ENCODE peak calls at places on chromosomes 13 and 19, in eight cellular contexts. P is CD4-positive, alpha-beta T cell; C is IMR-90; W is NB4; B is transverse colon; T is HFF-Myc; I is mucosa of descending colon; E is neural progenitor cell. A is an unnamed sample.

GRCh38 chr19:55099557-55100506 is 17.6 kb downstream of the PPP1R12C start:
- DNase-seq in P (no peak), C (no peak), B (no peak), E (peak), W (no peak), T (no peak), I (peak), A (peak)

GRCh38 chr19:3335431-3336350 is 30.7 kb upstream of the NFIC start:
- DNase-seq in P (no peak), W (no peak), E (no peak), T (no peak), B (peak), I (peak), C (peak), A (no peak)

GRCh38 chr19:21256722-21257121 is 72.5 kb downstream of the ZNF708 start:
- DNase-seq in T (no peak), W (peak), C (peak), P (no peak), E (peak), I (no peak), B (no peak), A (no peak)

GRCh38 chr13:44404261-44405139 is 30.9 kb downstream of the SERP2 start:
- DNase-seq in C (no peak), P (no peak), T (no peak), E (peak), B (peak), I (no peak), W (no peak), A (no peak)

GRCh38 chr19:10363789-10364281 is 16.5 kb downstream of the TYK2 start:
- DNase-seq in W (peak), I (no peak), C (no peak), T (no peak), P (no peak), E (no peak), B (no peak), A (no peak)

GRCh38 chr13:112467236-112467635 is 91.1 kb downstream of the SPACA7 start:
- DNase-seq in B (no peak), I (peak), P (no peak), E (no peak), C (no peak), T (no peak), W (no peak), A (no peak)

GRCh38 chr13:64289702-64290101 is 2874.1 kb upstream of the PCDH20 start:
- DNase-seq in P (no peak), I (no peak), W (no peak), E (no peak), C (no peak), T (no peak), B (no peak), A (no peak)

GRCh38 chr13:107675847-107676550 is 539.3 kb downstream of the LIG4 start:
- DNase-seq in T (no peak), P (no peak), B (no peak), E (no peak), I (no peak), W (no peak), C (no peak), A (no peak)

GRCh38 chr19:17611462-17612244 is 56.2 kb downstream of the COLGALT1 start:
- DNase-seq in I (no peak), C (no peak), E (no peak), W (no peak), B (no peak), P (no peak), T (no peak), A (no peak)

GRCh38 chr13:39855236-39855635 is 199.8 kb downstream of the COG6 start:
- DNase-seq in B (no peak), I (no peak), E (no peak), P (no peak), C (no peak), T (no peak), W (no peak), A (no peak)

GRCh38 chr13:44313674-44314073 is 60.0 kb upstream of the SERP2 start:
- DNase-seq in T (peak), I (no peak), B (no peak), P (no peak), C (peak), W (peak), E (no peak), A (peak)

GRCh38 chr19:16673226-16673625 is 12.3 kb downstream of the TMEM38A start:
- DNase-seq in E (no peak), P (no peak), C (no peak), I (no peak), W (peak), T (no peak), B (no peak), A (no peak)

GRCh38 chr19:34838248-34838647 is 65.2 kb upstream of the ZNF599 start:
- DNase-seq in B (no peak), I (no peak), C (no peak), E (peak), W (peak), T (no peak), P (no peak), A (no peak)

GRCh38 chr13:29925457-29925856 is 75.0 kb upstream of the UBL3 start:
- DNase-seq in W (peak), E (no peak), P (no peak), B (peak), I (no peak), C (peak), T (no peak), A (peak)

GRCh38 chr19:12187625-12188024 is 24.7 kb downstream of the ZNF136 start:
- DNase-seq in B (no peak), T (no peak), C (no peak), I (no peak), P (no peak), E (no peak), W (no peak), A (no peak)

GRCh38 chr19:47619763-47620162 is 10.8 kb downstream of the BICRA start:
- DNase-seq in T (no peak), P (no peak), E (peak), B (no peak), C (peak), I (no peak), W (no peak), A (no peak)

GRCh38 chr19:1520203-1520780 is 3.6 kb upstream of the PLK5 start:
- DNase-seq in T (no peak), I (no peak), E (no peak), W (peak), C (no peak), B (no peak), P (no peak), A (peak)

GRCh38 chr13:42017264-42017663 is 31.2 kb upstream of the DGKH start:
- DNase-seq in B (no peak), C (no peak), T (no peak), P (no peak), E (no peak), W (no peak), I (no peak), A (no peak)

GRCh38 chr13:28494861-28495585 is at the start of gene FLT1:
- DNase-seq in P (peak), C (peak), E (peak), T (no peak), B (no peak), I (peak), W (peak), A (peak)

GRCh38 chr19:49932731-49933131 is 3.4 kb upstream of the NUP62 start:
- DNase-seq in E (no peak), P (peak), W (no peak), C (no peak), T (no peak), I (peak), B (no peak), A (no peak)

GRCh38 chr13:110841846-110842245 is 73.0 kb downstream of the ANKRD10 start:
- DNase-seq in E (no peak), P (no peak), I (no peak), W (no peak), T (no peak), B (no peak), C (peak), A (no peak)

GRCh38 chr13:70568571-70568970 is 460.3 kb upstream of the KLHL1 start:
- DNase-seq in P (no peak), C (peak), E (peak), I (no peak), W (peak), T (no peak), B (no peak), A (no peak)

GRCh38 chr19:33811736-33812387 is 15.2 kb downstream of the KCTD15 start:
- DNase-seq in I (no peak), C (peak), T (no peak), P (no peak), E (no peak), W (peak), B (no peak), A (no peak)

GRCh38 chr13:74132768-74133656 is 1.2 kb downstream of the KLF12 start:
- DNase-seq in P (peak), E (peak), W (no peak), B (peak), C (peak), T (no peak), I (peak), A (no peak)

GRCh38 chr13:32035701-32036100 is 4.1 kb downstream of the FRY start:
- DNase-seq in C (no peak), P (no peak), W (no peak), T (no peak), I (no peak), E (no peak), B (no peak), A (no peak)

GRCh38 chr13:112010714-112011113 is 56.2 kb upstream of the SOX1 start:
- DNase-seq in B (no peak), P (no peak), W (no peak), I (no peak), T (no peak), C (no peak), E (no peak), A (no peak)

GRCh38 chr19:3514930-3515329 is 8.8 kb downstream of the FZR1 start:
- DNase-seq in W (no peak), C (peak), P (no peak), E (no peak), T (no peak), I (no peak), B (no peak), A (no peak)

GRCh38 chr19:7928741-7929701 is 3.1 kb upstream of the CTXN1 start:
- DNase-seq in B (no peak), C (peak), I (peak), W (peak), E (peak), P (peak), T (peak), A (peak)

GRCh38 chr19:45953676-45954075 is 20.0 kb downstream of the NOVA2 start:
- DNase-seq in T (no peak), P (no peak), I (no peak), B (no peak), E (no peak), W (no peak), C (no peak), A (no peak)
- TF ChIP-seq CTCF in T (no peak), P (no peak), I (no peak), B (no peak), E (no peak), W (no peak), C (no peak), A (no peak)

GRCh38 chr13:104534847-104535246 is 1468.6 kb upstream of the SLC10A2 start:
- DNase-seq in P (no peak), E (peak), T (no peak), W (peak), B (no peak), C (no peak), I (no peak), A (no peak)
- TF ChIP-seq CTCF in P (no peak), E (peak), T (no peak), W (peak), B (no peak), C (no peak), I (no peak), A (no peak)

GRCh38 chr19:40570313-40571004 is 6.2 kb upstream of the SHKBP1 start:
- DNase-seq in T (peak), B (peak), E (peak), I (peak), C (peak), W (peak), P (peak), A (peak)
- TF ChIP-seq CTCF in T (no peak), B (no peak), E (no peak), I (no peak), C (no peak), W (no peak), P (no peak), A (no peak)

DNA sequence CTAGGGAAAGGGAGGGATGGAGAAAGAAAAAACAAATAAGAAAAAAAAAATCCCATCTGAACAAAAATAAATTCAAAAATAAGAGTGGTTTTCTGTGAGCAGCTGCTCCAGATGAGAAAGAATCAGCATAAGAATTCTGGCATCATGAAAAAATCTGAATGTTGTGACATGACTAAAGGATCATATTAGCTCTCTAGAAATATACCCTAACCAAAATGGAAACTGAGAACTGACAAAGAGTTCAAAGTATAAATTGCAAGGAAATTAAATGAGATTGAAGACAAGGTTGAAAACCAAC is 579.0 kb downstream of the UQCRFS1 start:
- DNase-seq in C (no peak), E (no peak), W (no peak), T (no peak), P (no peak), I (no peak), B (no peak), A (no peak)
- TF ChIP-seq CTCF in C (no peak), E (no peak), W (no peak), T (no peak), P (no peak), I (no peak), B (no peak), A (no peak)

GRCh38 chr13:113804017-113804702 is 45.1 kb downstream of the TMEM255B start:
- DNase-seq in E (no peak), B (no peak), T (no peak), C (no peak), P (no peak), I (no peak), W (no peak), A (no peak)

GRCh38 chr13:113806104-113806471 is 47.1 kb downstream of the TMEM255B start:
- DNase-seq in B (no peak), W (no peak), C (no peak), E (no peak), I (peak), P (no peak), T (no peak), A (no peak)

GRCh38 chr13:113803409-113804016 is 44.5 kb downstream of the TMEM255B start:
- DNase-seq in B (no peak), E (no peak), I (peak), T (no peak), W (no peak), C (no peak), P (no peak), A (no peak)

GRCh38 chr13:113805431-113806103 is 46.5 kb downstream of the TMEM255B start:
- DNase-seq in T (no peak), I (no peak), E (no peak), C (no peak), W (no peak), P (no peak), B (no peak), A (no peak)

GRCh38 chr13:113804703-113805430 is 45.8 kb downstream of the TMEM255B start:
- DNase-seq in W (no peak), T (no peak), C (no peak), P (no peak), E (no peak), I (no peak), B (no peak), A (no peak)
- TF ChIP-seq CTCF in W (no peak), T (no peak), C (no peak), P (no peak), E (no peak), I (no peak), B (no peak), A (no peak)

DNA sequence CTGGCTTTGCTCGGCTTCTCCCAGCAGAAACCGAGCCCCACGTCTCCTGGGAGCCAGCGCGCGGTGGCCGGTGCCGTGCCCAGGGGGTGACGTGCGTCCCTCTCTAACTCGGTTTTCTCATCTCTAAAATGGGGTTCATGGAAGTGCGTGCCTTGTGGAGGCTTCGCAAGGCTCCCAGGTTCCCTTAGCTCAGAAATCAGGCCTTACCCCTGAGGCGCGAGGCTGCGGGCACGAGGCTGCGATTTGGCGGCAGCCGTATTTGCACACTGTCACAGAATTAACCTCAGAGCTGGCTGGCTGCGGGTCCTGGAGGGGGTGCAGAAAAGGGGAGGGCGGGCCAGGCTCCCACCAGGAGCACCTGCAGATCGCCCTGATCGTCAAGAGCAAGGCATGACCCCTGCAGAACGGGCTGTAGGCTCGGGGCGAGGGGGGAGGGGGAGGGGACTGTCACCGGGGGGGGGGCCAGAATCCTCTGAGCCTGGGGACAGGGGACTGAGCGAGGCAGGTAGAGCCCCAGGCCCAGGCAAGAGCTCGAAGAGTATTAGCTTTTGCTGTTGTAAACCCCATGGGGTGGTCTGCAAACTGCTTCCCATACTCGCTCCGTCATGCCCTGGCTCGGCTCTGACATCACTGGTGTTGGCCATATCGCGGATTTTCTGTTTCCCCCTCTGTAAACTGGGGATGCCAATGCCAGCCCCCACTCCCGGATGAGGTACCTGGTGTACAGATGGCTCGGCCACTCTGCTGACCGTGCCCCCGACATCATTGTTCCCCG is 62.2 kb downstream of the CCNE1 start:
- DNase-seq in C (no peak), B (no peak), E (no peak), T (no peak), W (no peak), P (no peak), I (no peak), A (no peak)
- TF ChIP-seq CTCF in C (no peak), B (peak), E (peak), T (no peak), W (no peak), P (peak), I (no peak), A (no peak)

GRCh38 chr19:53466726-53467125 is 807 bp upstream of the ZNF813 start:
- DNase-seq in I (no peak), B (no peak), P (no peak), W (no peak), T (no peak), C (no peak), E (peak), A (no peak)
- TF ChIP-seq CTCF in I (no peak), B (no peak), P (no peak), W (no peak), T (no peak), C (no peak), E (peak), A (no peak)

DNA sequence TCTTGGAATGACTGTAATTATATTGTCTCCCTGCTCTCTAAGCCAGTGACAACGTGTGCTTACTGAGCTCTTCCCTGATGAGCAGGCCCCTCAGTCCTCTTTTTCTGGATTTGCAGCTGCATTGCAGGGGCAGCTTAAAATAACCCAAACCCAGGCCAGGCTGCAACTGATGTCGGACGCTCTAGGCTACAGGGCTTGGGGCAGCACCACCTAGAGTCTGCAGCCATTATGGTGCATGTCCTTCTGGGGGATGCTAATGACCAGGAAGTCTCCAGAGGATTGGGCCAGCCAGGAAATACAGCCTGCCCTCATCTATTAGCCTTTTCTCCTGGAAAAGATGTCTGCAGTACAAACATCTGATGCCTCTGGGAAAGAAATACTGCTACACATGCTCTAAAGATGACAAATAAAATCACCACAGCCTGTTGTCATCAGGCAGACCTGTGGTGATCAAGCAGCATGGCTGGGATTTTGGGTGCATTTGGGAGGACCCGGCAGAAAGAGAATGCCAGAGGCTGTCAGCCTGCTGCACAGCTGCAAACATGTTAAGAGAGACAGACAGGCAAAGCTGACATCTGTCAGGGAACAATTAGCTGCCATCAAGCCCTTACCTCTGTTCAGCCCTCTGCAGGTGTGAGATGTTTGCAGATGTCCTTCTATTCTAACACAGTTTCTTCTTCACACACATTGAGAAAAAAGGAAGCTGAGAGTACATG is 51.8 kb downstream of the CCDC70 start:
- DNase-seq in C (no peak), B (no peak), I (no peak), W (peak), P (no peak), E (peak), T (no peak), A (no peak)
- TF ChIP-seq CTCF in C (no peak), B (no peak), I (no peak), W (no peak), P (no peak), E (peak), T (peak), A (no peak)

DNA sequence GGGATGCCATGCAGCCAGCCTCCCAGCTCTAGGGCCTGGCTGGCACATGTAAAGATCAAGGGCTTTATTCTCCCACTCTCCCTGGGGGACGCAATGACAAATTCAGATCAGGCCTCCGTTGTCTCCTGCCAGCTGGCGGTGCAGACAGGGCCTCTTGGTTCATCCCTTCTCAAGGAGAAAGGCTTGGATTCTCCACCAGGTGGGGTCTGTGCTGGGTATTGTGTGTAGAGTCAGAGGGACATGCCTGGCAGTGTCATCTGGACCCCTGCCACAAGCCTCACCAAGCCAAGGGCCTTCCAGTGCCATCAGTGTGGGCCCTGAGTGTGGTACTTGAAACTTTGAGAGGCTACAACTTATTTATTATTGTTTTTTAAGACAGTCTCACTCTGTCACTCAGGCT is 8.4 kb upstream of the PTPRS start:
- DNase-seq in E (peak), B (no peak), T (no peak), W (no peak), P (no peak), I (no peak), C (no peak), A (peak)
- TF ChIP-seq CTCF in E (peak), B (no peak), T (no peak), W (no peak), P (no peak), I (no peak), C (no peak), A (no peak)

A was measured in Calu3.